ENCODE peak calls at places on chromosomes 2 and 18, in seven cellular contexts. One of them, this sample, is unnamed. For H3K27me3, the result is how much of the 10 kb centered on the place peaks cover.

GRCh38 chr2:73053316-73054114 is 18.0 kb downstream of the SFXN5 start:
- DNase-seq in fibroblast of lung: peak
- DNase-seq in CD8-positive, alpha-beta memory T cell: no peak
- DNase-seq in IMR-90: peak
- DNase-seq in bronchial epithelial cell: no peak
- DNase-seq in neuronal stem cell: no peak
- DNase-seq in lower lobe of right lung: no peak
- DNase-seq in this sample: no peak

GRCh38 chr18:67766930-67767329 is 250.4 kb upstream of the DSEL start:
- DNase-seq in lower lobe of right lung: no peak
- DNase-seq in neuronal stem cell: no peak
- DNase-seq in bronchial epithelial cell: peak
- DNase-seq in IMR-90: peak
- DNase-seq in fibroblast of lung: peak
- DNase-seq in CD8-positive, alpha-beta memory T cell: no peak
- DNase-seq in this sample: no peak

GRCh38 chr2:121804340-121804739 is 48.9 kb downstream of the TSN start:
- DNase-seq in fibroblast of lung: peak
- DNase-seq in neuronal stem cell: no peak
- DNase-seq in lower lobe of right lung: no peak
- DNase-seq in IMR-90: peak
- DNase-seq in bronchial epithelial cell: no peak
- DNase-seq in CD8-positive, alpha-beta memory T cell: no peak
- DNase-seq in this sample: no peak

GRCh38 chr18:48623468-48624220 is 84.8 kb downstream of the CTIF start:
- DNase-seq in IMR-90: peak
- DNase-seq in bronchial epithelial cell: peak
- DNase-seq in fibroblast of lung: peak
- DNase-seq in CD8-positive, alpha-beta memory T cell: no peak
- DNase-seq in lower lobe of right lung: no peak
- DNase-seq in neuronal stem cell: no peak
- DNase-seq in this sample: no peak

GRCh38 chr2:118849226-118850170 is 2.0 kb upstream of the EN1 start:
- DNase-seq in lower lobe of right lung: no peak
- DNase-seq in bronchial epithelial cell: no peak
- DNase-seq in CD8-positive, alpha-beta memory T cell: no peak
- DNase-seq in fibroblast of lung: no peak
- DNase-seq in neuronal stem cell: peak
- DNase-seq in IMR-90: no peak
- DNase-seq in this sample: no peak

GRCh38 chr2:186589733-186590537 is at the start of gene ITGAV:
- DNase-seq in lower lobe of right lung: peak
- DNase-seq in CD8-positive, alpha-beta memory T cell: peak
- DNase-seq in bronchial epithelial cell: peak
- DNase-seq in fibroblast of lung: peak
- DNase-seq in IMR-90: peak
- DNase-seq in neuronal stem cell: peak
- DNase-seq in this sample: peak

GRCh38 chr2:100105678-100106054 is 36.7 kb downstream of the AFF3 start:
- DNase-seq in neuronal stem cell: no peak
- DNase-seq in IMR-90: peak
- DNase-seq in bronchial epithelial cell: no peak
- DNase-seq in lower lobe of right lung: no peak
- DNase-seq in CD8-positive, alpha-beta memory T cell: no peak
- DNase-seq in fibroblast of lung: peak
- DNase-seq in this sample: no peak

GRCh38 chr2:26780203-26780760 is 5.6 kb upstream of the CENPA start:
- DNase-seq in bronchial epithelial cell: no peak
- DNase-seq in lower lobe of right lung: no peak
- DNase-seq in IMR-90: no peak
- DNase-seq in CD8-positive, alpha-beta memory T cell: no peak
- DNase-seq in neuronal stem cell: no peak
- DNase-seq in fibroblast of lung: no peak
- DNase-seq in this sample: no peak

GRCh38 chr2:161030260-161031063 is 129.8 kb upstream of the TANK start:
- DNase-seq in neuronal stem cell: no peak
- DNase-seq in lower lobe of right lung: no peak
- DNase-seq in CD8-positive, alpha-beta memory T cell: no peak
- DNase-seq in IMR-90: peak
- DNase-seq in fibroblast of lung: peak
- DNase-seq in bronchial epithelial cell: peak
- DNase-seq in this sample: no peak

GRCh38 chr2:39225564-39225963 is 18.2 kb downstream of the CDKL4 start:
- DNase-seq in CD8-positive, alpha-beta memory T cell: no peak
- DNase-seq in neuronal stem cell: no peak
- DNase-seq in bronchial epithelial cell: no peak
- DNase-seq in lower lobe of right lung: no peak
- DNase-seq in IMR-90: no peak
- DNase-seq in fibroblast of lung: no peak
- DNase-seq in this sample: no peak

GRCh38 chr2:46836295-46837111 is 79.1 kb downstream of the MCFD2 start:
- DNase-seq in IMR-90: peak
- DNase-seq in lower lobe of right lung: no peak
- DNase-seq in bronchial epithelial cell: no peak
- DNase-seq in fibroblast of lung: no peak
- DNase-seq in CD8-positive, alpha-beta memory T cell: no peak
- DNase-seq in neuronal stem cell: no peak
- DNase-seq in this sample: no peak

GRCh38 chr18:74083071-74083954 is 64.3 kb downstream of the FBXO15 start:
- DNase-seq in neuronal stem cell: no peak
- DNase-seq in fibroblast of lung: no peak
- DNase-seq in bronchial epithelial cell: no peak
- DNase-seq in IMR-90: no peak
- DNase-seq in CD8-positive, alpha-beta memory T cell: no peak
- DNase-seq in lower lobe of right lung: no peak
- DNase-seq in this sample: no peak

GRCh38 chr2:132804045-132804444 is 134.0 kb upstream of the LYPD1 start:
- DNase-seq in CD8-positive, alpha-beta memory T cell: no peak
- DNase-seq in lower lobe of right lung: no peak
- DNase-seq in fibroblast of lung: peak
- DNase-seq in IMR-90: peak
- DNase-seq in bronchial epithelial cell: peak
- DNase-seq in neuronal stem cell: no peak
- DNase-seq in this sample: no peak

GRCh38 chr2:48045613-48046012 is 139.3 kb upstream of the FBXO11 start:
- DNase-seq in bronchial epithelial cell: no peak
- DNase-seq in IMR-90: no peak
- DNase-seq in neuronal stem cell: no peak
- DNase-seq in lower lobe of right lung: no peak
- DNase-seq in fibroblast of lung: no peak
- DNase-seq in CD8-positive, alpha-beta memory T cell: no peak
- DNase-seq in this sample: no peak

GRCh38 chr18:64747803-64748202 is 598.9 kb upstream of the LINC00305 start:
- DNase-seq in fibroblast of lung: no peak
- DNase-seq in IMR-90: no peak
- DNase-seq in CD8-positive, alpha-beta memory T cell: no peak
- DNase-seq in neuronal stem cell: no peak
- DNase-seq in lower lobe of right lung: no peak
- DNase-seq in bronchial epithelial cell: no peak
- DNase-seq in this sample: no peak

GRCh38 chr18:7740815-7741214 is 173.7 kb downstream of the PTPRM start:
- DNase-seq in neuronal stem cell: peak
- DNase-seq in fibroblast of lung: no peak
- DNase-seq in bronchial epithelial cell: no peak
- DNase-seq in CD8-positive, alpha-beta memory T cell: no peak
- DNase-seq in IMR-90: peak
- DNase-seq in lower lobe of right lung: no peak
- DNase-seq in this sample: no peak

GRCh38 chr18:25076980-25077780 is 274.8 kb downstream of the ZNF521 start:
- DNase-seq in lower lobe of right lung: no peak
- DNase-seq in CD8-positive, alpha-beta memory T cell: no peak
- DNase-seq in bronchial epithelial cell: no peak
- DNase-seq in neuronal stem cell: peak
- DNase-seq in fibroblast of lung: no peak
- DNase-seq in IMR-90: no peak
- DNase-seq in this sample: no peak

GRCh38 chr18:25074925-25075693 is 276.9 kb downstream of the ZNF521 start:
- DNase-seq in neuronal stem cell: no peak
- DNase-seq in CD8-positive, alpha-beta memory T cell: no peak
- DNase-seq in fibroblast of lung: no peak
- DNase-seq in bronchial epithelial cell: no peak
- DNase-seq in lower lobe of right lung: no peak
- DNase-seq in IMR-90: no peak
- DNase-seq in this sample: no peak

GRCh38 chr18:25077933-25078707 is 273.8 kb downstream of the ZNF521 start:
- DNase-seq in neuronal stem cell: peak
- DNase-seq in IMR-90: no peak
- DNase-seq in bronchial epithelial cell: no peak
- DNase-seq in lower lobe of right lung: no peak
- DNase-seq in fibroblast of lung: no peak
- DNase-seq in CD8-positive, alpha-beta memory T cell: no peak
- DNase-seq in this sample: no peak

GRCh38 chr18:25072205-25072604 is 279.8 kb downstream of the ZNF521 start:
- DNase-seq in CD8-positive, alpha-beta memory T cell: no peak
- DNase-seq in fibroblast of lung: no peak
- DNase-seq in IMR-90: no peak
- DNase-seq in bronchial epithelial cell: no peak
- DNase-seq in lower lobe of right lung: no peak
- DNase-seq in neuronal stem cell: no peak
- DNase-seq in this sample: no peak

GRCh38 chr18:25075793-25076192 is 276.2 kb downstream of the ZNF521 start:
- DNase-seq in fibroblast of lung: peak
- DNase-seq in CD8-positive, alpha-beta memory T cell: no peak
- DNase-seq in neuronal stem cell: no peak
- DNase-seq in lower lobe of right lung: no peak
- DNase-seq in bronchial epithelial cell: no peak
- DNase-seq in IMR-90: peak
- DNase-seq in this sample: no peak
- H3K27me3 ChIP-seq in fibroblast of lung: under half
- H3K27me3 ChIP-seq in CD8-positive, alpha-beta memory T cell: under half
- H3K27me3 ChIP-seq in neuronal stem cell: under half
- H3K27me3 ChIP-seq in lower lobe of right lung: under half
- H3K27me3 ChIP-seq in bronchial epithelial cell: under half
- H3K27me3 ChIP-seq in IMR-90: under half
- H3K27me3 ChIP-seq in this sample: under half

DNA sequence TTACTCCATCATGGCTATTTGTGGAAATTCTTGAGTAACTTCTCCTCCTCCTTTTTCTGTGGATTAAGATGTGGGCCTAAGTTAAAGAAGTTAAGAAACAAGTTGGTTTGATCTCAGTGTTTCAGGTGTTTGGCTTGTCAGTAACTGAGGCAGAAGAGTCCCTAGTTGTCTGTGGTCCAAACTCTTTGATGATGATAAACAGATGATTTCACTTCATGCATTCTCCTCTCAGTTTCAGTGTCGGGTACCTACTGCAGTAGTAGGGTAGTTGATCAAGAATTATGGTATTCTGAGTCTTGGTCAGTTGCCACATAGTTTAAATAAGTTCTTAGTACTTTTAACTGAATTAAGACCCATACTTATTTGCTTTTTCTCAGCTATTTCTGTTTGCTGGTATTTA is 85.6 kb downstream of the NCOA1 start:
- DNase-seq in fibroblast of lung: no peak
- DNase-seq in neuronal stem cell: no peak
- DNase-seq in bronchial epithelial cell: no peak
- DNase-seq in CD8-positive, alpha-beta memory T cell: no peak
- DNase-seq in lower lobe of right lung: no peak
- DNase-seq in IMR-90: no peak
- DNase-seq in this sample: no peak
- H3K4me3 ChIP-seq in fibroblast of lung: no peak
- H3K4me3 ChIP-seq in neuronal stem cell: no peak
- H3K4me3 ChIP-seq in bronchial epithelial cell: no peak
- H3K4me3 ChIP-seq in CD8-positive, alpha-beta memory T cell: no peak
- H3K4me3 ChIP-seq in lower lobe of right lung: no peak
- H3K4me3 ChIP-seq in IMR-90: no peak
- H3K4me3 ChIP-seq in this sample: no peak

DNA sequence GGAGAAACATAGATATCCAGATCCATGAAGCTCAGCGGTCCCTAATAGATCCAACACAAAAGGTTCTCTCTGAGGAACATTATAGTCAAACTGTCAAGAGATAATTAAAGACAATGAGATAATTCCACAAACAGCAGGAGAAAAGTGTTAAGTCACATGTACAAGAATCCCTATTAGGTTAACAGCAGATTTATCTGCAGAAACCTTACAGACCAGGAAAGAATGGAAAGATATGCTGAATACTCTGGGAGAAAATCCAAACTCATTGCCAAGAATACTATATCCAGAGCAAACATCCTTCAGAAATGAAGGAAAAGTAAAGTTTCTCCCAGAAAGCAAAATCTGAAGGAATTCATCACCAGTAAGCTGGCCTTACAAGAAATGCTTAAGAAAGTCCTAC is 10.8 kb upstream of the KDM3A start:
- DNase-seq in fibroblast of lung: no peak
- DNase-seq in neuronal stem cell: no peak
- DNase-seq in IMR-90: no peak
- DNase-seq in bronchial epithelial cell: no peak
- DNase-seq in CD8-positive, alpha-beta memory T cell: no peak
- DNase-seq in lower lobe of right lung: no peak
- DNase-seq in this sample: no peak
- H3K27me3 ChIP-seq in fibroblast of lung: under half
- H3K27me3 ChIP-seq in neuronal stem cell: under half
- H3K27me3 ChIP-seq in IMR-90: under half
- H3K27me3 ChIP-seq in bronchial epithelial cell: under half
- H3K27me3 ChIP-seq in CD8-positive, alpha-beta memory T cell: under half
- H3K27me3 ChIP-seq in lower lobe of right lung: under half
- H3K27me3 ChIP-seq in this sample: under half

GRCh38 chr18:76839395-76839794 is 17.0 kb downstream of the ZNF236 start:
- DNase-seq in CD8-positive, alpha-beta memory T cell: no peak
- DNase-seq in bronchial epithelial cell: no peak
- DNase-seq in lower lobe of right lung: no peak
- DNase-seq in neuronal stem cell: no peak
- DNase-seq in fibroblast of lung: peak
- DNase-seq in IMR-90: peak
- DNase-seq in this sample: no peak

GRCh38 chr18:76837071-76837470 is 14.7 kb downstream of the ZNF236 start:
- DNase-seq in CD8-positive, alpha-beta memory T cell: no peak
- DNase-seq in bronchial epithelial cell: no peak
- DNase-seq in IMR-90: no peak
- DNase-seq in lower lobe of right lung: no peak
- DNase-seq in fibroblast of lung: no peak
- DNase-seq in neuronal stem cell: no peak
- DNase-seq in this sample: no peak

GRCh38 chr18:76838182-76838581 is 15.8 kb downstream of the ZNF236 start:
- DNase-seq in IMR-90: peak
- DNase-seq in neuronal stem cell: no peak
- DNase-seq in fibroblast of lung: peak
- DNase-seq in bronchial epithelial cell: peak
- DNase-seq in CD8-positive, alpha-beta memory T cell: no peak
- DNase-seq in lower lobe of right lung: no peak
- DNase-seq in this sample: no peak

GRCh38 chr18:76834379-76834778 is 12.0 kb downstream of the ZNF236 start:
- DNase-seq in fibroblast of lung: no peak
- DNase-seq in neuronal stem cell: no peak
- DNase-seq in IMR-90: no peak
- DNase-seq in bronchial epithelial cell: no peak
- DNase-seq in lower lobe of right lung: no peak
- DNase-seq in CD8-positive, alpha-beta memory T cell: no peak
- DNase-seq in this sample: no peak

GRCh38 chr18:76835380-76835779 is 13.0 kb downstream of the ZNF236 start:
- DNase-seq in lower lobe of right lung: no peak
- DNase-seq in neuronal stem cell: no peak
- DNase-seq in fibroblast of lung: no peak
- DNase-seq in IMR-90: no peak
- DNase-seq in CD8-positive, alpha-beta memory T cell: no peak
- DNase-seq in bronchial epithelial cell: no peak
- DNase-seq in this sample: no peak
- H3K4me3 ChIP-seq in lower lobe of right lung: no peak
- H3K4me3 ChIP-seq in neuronal stem cell: no peak
- H3K4me3 ChIP-seq in fibroblast of lung: no peak
- H3K4me3 ChIP-seq in IMR-90: no peak
- H3K4me3 ChIP-seq in CD8-positive, alpha-beta memory T cell: no peak
- H3K4me3 ChIP-seq in bronchial epithelial cell: no peak
- H3K4me3 ChIP-seq in this sample: no peak

GRCh38 chr2:222322241-222322640 is 23.4 kb upstream of the PAX3 start:
- DNase-seq in CD8-positive, alpha-beta memory T cell: no peak
- DNase-seq in fibroblast of lung: no peak
- DNase-seq in bronchial epithelial cell: no peak
- DNase-seq in lower lobe of right lung: no peak
- DNase-seq in neuronal stem cell: no peak
- DNase-seq in IMR-90: no peak
- DNase-seq in this sample: no peak
- H3K27me3 ChIP-seq in CD8-positive, alpha-beta memory T cell: under half
- H3K27me3 ChIP-seq in fibroblast of lung: under half
- H3K27me3 ChIP-seq in bronchial epithelial cell: under half
- H3K27me3 ChIP-seq in lower lobe of right lung: under half
- H3K27me3 ChIP-seq in neuronal stem cell: under half
- H3K27me3 ChIP-seq in IMR-90: under half
- H3K27me3 ChIP-seq in this sample: under half

This sample was measured in WERI-Rb-1.